ENCODE peak calls at places on chromosomes 11 and 22, in ten cellular contexts. B is fibroblast of villous mesenchyme, M is tibial artery, T is A549, F is Calu3, X is MM.1S, S is DND-41, C is HFF-Myc, W is AG04449, P is thoracic aorta. L is an unnamed sample.
A peak's percentile ranks its signal among the peaks of the same experiment; 100 is the strongest.

GRCh38 chr11:33942954-33943353 is 51.1 kb upstream of the LMO2 start:
- DNase-seq in P (peak; percentile 41), C (peak; percentile 21), B (peak; percentile 7), X (no peak), F (no peak), W (no peak), M (peak; percentile 74), S (no peak), T (no peak), L (no peak)

GRCh38 chr11:66221012-66221411 is 47.4 kb upstream of the RAB1B start:
- DNase-seq in S (no peak), M (peak; percentile 10), W (no peak), P (no peak), F (no peak), C (no peak), X (no peak), T (no peak), B (no peak), L (no peak)

GRCh38 chr22:20118572-20119020 is 1.6 kb upstream of the TRMT2A start:
- DNase-seq in S (peak; percentile 41), M (no peak), T (no peak), P (no peak), B (no peak), X (no peak), F (no peak), C (no peak), W (no peak), L (peak; percentile 35)

GRCh38 chr11:129117595-129118350 is 74.4 kb downstream of the ARHGAP32 start:
- DNase-seq in W (peak; percentile 26), X (peak; percentile 74), F (peak; percentile 49), C (peak; percentile 48), S (peak; percentile 45), T (peak; percentile 15), B (peak; percentile 82), M (peak; percentile 25), P (no peak), L (peak; percentile 49)

GRCh38 chr11:111541209-111542061 is 915 bp downstream of the LAYN start:
- DNase-seq in W (peak; percentile 77), F (peak; percentile 17), C (peak; percentile 56), T (no peak), S (no peak), B (peak; percentile 54), P (peak; percentile 21), X (no peak), M (peak; percentile 48), L (peak; percentile 33)

GRCh38 chr11:119453881-119454280 is 30.9 kb upstream of the THY1 start:
- DNase-seq in T (no peak), S (no peak), X (no peak), F (no peak), B (no peak), M (no peak), C (no peak), W (no peak), P (no peak), L (no peak)

GRCh38 chr11:64787526-64788320 is 9.4 kb upstream of the SF1 start:
- DNase-seq in P (no peak), C (no peak), T (peak; percentile 89), M (peak; percentile 43), S (peak; percentile 40), X (peak; percentile 47), W (no peak), F (peak; percentile 78), B (peak; percentile 40), L (peak; percentile 78)

GRCh38 chr22:47030881-47031627 is 268.6 kb downstream of the TBC1D22A start:
- DNase-seq in S (no peak), B (no peak), P (no peak), F (no peak), M (peak; percentile 29), T (no peak), C (peak; percentile 20), W (no peak), X (no peak), L (no peak)

GRCh38 chr22:25485626-25486545 is 78.6 kb upstream of the GRK3 start:
- DNase-seq in C (no peak), M (no peak), T (no peak), S (peak; percentile 70), B (no peak), W (no peak), X (no peak), P (no peak), F (no peak), L (peak; percentile 83)

GRCh38 chr11:112227002-112227401 is 774 bp downstream of the PTS start:
- DNase-seq in S (no peak), B (peak; percentile 57), W (no peak), F (no peak), P (no peak), X (no peak), C (no peak), M (no peak), T (peak; percentile 21), L (no peak)

GRCh38 chr11:93039841-93040240 is 70.4 kb downstream of the MTNR1B start:
- DNase-seq in S (no peak), X (no peak), M (no peak), P (no peak), F (no peak), C (no peak), T (no peak), W (no peak), B (no peak), L (no peak)

GRCh38 chr22:41598081-41598480 is 8.4 kb upstream of the PMM1 start:
- DNase-seq in B (peak; percentile 68), X (no peak), T (no peak), S (no peak), W (no peak), C (no peak), F (no peak), P (no peak), M (no peak), L (no peak)

GRCh38 chr11:61704838-61705237 is 24.6 kb downstream of the DAGLA start:
- DNase-seq in P (no peak), M (no peak), B (no peak), T (no peak), W (no peak), X (no peak), C (no peak), S (no peak), F (no peak), L (no peak)

GRCh38 chr22:23086787-23087186 is 16.5 kb downstream of the GNAZ start:
- DNase-seq in F (no peak), B (no peak), P (no peak), T (no peak), C (no peak), M (no peak), W (no peak), S (no peak), X (no peak), L (no peak)

GRCh38 chr11:74019104-74019738 is 10.3 kb upstream of the UCP3 start:
- DNase-seq in X (no peak), B (peak; percentile 88), P (no peak), F (no peak), M (no peak), T (no peak), S (no peak), C (no peak), W (no peak), L (no peak)

DNA sequence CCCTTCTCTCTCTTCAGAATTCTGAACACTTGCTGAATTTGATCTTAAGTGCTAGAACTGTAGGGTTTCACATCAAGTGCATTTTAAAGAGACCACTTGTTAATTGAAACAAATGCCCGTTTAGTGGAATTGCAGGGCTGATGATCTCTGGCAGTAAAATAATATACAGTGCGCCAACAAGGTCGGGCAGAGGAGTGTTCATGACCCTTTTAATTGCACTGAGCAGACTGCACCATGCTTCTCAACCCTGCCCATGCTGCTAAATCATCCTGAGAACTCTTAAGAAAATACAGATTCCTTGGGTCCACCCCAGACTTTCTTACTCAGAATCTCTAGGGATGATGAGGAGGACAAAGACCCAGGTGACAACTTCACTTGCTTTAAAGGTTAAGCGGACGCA is 73.5 kb downstream of the SC5D start:
- DNase-seq in S (no peak), T (no peak), P (no peak), W (no peak), F (no peak), B (no peak), X (no peak), C (no peak), M (no peak), L (no peak)
- TF ChIP-seq CTCF in S (no peak), T (no peak), P (no peak), W (no peak), F (no peak), B (no peak), X (no peak), C (no peak), M (no peak), L (no peak)

DNA sequence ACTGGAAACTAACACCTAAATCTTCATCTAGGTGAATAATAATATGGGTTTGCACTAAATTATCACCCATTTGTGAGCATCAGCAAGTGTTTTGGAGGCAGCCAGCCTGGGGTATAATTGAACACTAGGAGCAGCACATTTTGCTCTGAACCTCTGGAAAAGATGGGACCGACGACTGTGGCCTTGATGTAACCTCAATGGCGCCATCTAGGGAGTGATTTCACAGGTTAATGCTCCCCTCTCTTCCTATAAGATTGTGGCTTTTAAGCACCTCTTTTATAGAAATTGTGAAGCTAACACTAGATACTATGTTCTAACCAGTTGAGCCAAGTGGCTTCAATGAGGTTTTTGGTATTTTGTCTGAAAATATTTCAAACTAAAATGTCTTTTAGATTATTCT is 203.7 kb downstream of the NELL1 start:
- DNase-seq in B (no peak), S (peak; percentile 12), F (no peak), M (no peak), T (peak; percentile 10), X (no peak), P (no peak), W (no peak), C (no peak), L (peak; percentile 12)
- TF ChIP-seq CTCF in B (no peak), S (peak; percentile 52), F (no peak), M (no peak), T (peak; percentile 28), X (peak; percentile 34), P (no peak), W (no peak), C (no peak), L (peak; percentile 38)

GRCh38 chr22:37562049-37562784 is 1.9 kb downstream of the CDC42EP1 start:
- DNase-seq in C (no peak), B (no peak), X (no peak), P (no peak), T (no peak), F (no peak), S (no peak), W (no peak), M (no peak), L (no peak)
- TF ChIP-seq CTCF in C (no peak), B (no peak), X (no peak), P (no peak), T (no peak), F (no peak), S (no peak), W (no peak), M (no peak), L (peak; percentile 50)

DNA sequence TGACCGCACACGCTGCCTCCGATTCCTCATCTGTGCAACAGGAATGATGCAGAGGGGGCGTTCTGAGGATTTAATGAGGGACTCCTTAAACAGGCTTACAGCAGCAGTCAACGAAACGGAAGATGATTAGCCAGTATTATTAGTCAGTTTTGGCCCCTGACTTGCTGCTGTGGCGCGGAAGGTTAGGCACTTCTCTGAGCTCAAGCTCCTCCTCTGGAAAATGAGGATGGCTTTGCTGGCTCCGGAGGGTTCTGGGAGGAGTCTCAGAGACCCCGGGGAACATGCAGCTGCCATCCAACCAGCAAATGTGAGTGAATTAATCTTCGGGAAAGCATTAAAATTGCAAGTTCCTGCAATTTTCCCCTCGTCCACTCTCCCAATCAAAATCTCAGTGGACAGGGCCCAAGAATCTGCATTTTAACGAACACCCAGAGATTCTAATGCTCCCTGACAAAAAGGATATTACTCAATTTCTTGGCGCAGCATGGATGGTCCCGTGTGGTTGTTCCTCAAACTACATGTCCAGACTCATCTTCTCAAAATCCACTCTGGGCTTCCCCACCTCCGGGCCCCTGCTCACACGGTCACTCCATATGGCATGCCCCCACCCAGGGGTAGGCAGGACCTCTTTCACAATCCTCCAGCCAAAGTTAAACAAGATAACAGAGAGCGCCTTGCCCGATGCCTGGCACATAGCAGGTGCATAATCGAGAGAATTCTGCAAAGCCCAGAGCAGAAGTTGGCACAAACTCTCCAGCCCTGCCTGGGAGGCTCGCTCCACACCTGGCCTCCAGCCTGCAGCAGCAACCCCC is 6.4 kb downstream of the ELFN2 start:
- DNase-seq in M (peak; percentile 77), S (no peak), T (no peak), F (no peak), B (peak; percentile 21), X (no peak), W (no peak), C (no peak), P (no peak), L (no peak)
- TF ChIP-seq CTCF in M (no peak), S (no peak), T (no peak), F (peak; percentile 13), B (no peak), X (no peak), W (no peak), C (no peak), P (no peak), L (no peak)